ENCODE peak calls at places on chromosomes 13 and 19, in four cellular contexts. One of them, this sample, is unnamed.

GRCh38 chr13:42814868-42815267 is 33.5 kb downstream of the FAM216B start:
- DNase-seq in stimulated activated CD8-positive, alpha-beta memory T cell treated with anti-CD3 and anti-CD28 coated beads, Interleukin-15, amount 100 ng/mL, for 4 hours: no peak
- DNase-seq in neural crest cell: no peak
- DNase-seq in EH: peak
- DNase-seq in this sample: peak

GRCh38 chr19:343941-344624 is 513 bp downstream of the MIER2 start:
- DNase-seq in stimulated activated CD8-positive, alpha-beta memory T cell treated with anti-CD3 and anti-CD28 coated beads, Interleukin-15, amount 100 ng/mL, for 4 hours: no peak
- DNase-seq in neural crest cell: peak
- DNase-seq in EH: peak
- DNase-seq in this sample: peak

GRCh38 chr19:30781047-30781446 is 408.9 kb downstream of the ZNF536 start:
- DNase-seq in stimulated activated CD8-positive, alpha-beta memory T cell treated with anti-CD3 and anti-CD28 coated beads, Interleukin-15, amount 100 ng/mL, for 4 hours: no peak
- DNase-seq in neural crest cell: no peak
- DNase-seq in EH: no peak
- DNase-seq in this sample: no peak

GRCh38 chr13:91531646-91532045 is 133.2 kb downstream of the GPC5 start:
- DNase-seq in stimulated activated CD8-positive, alpha-beta memory T cell treated with anti-CD3 and anti-CD28 coated beads, Interleukin-15, amount 100 ng/mL, for 4 hours: no peak
- DNase-seq in neural crest cell: no peak
- DNase-seq in EH: no peak
- DNase-seq in this sample: no peak

GRCh38 chr13:48531416-48532145 is 1.3 kb downstream of the RCBTB2 start:
- DNase-seq in stimulated activated CD8-positive, alpha-beta memory T cell treated with anti-CD3 and anti-CD28 coated beads, Interleukin-15, amount 100 ng/mL, for 4 hours: no peak
- DNase-seq in neural crest cell: no peak
- DNase-seq in EH: no peak
- DNase-seq in this sample: no peak

GRCh38 chr13:67148219-67148583 is 81.9 kb downstream of the PCDH9 start:
- DNase-seq in stimulated activated CD8-positive, alpha-beta memory T cell treated with anti-CD3 and anti-CD28 coated beads, Interleukin-15, amount 100 ng/mL, for 4 hours: no peak
- DNase-seq in neural crest cell: no peak
- DNase-seq in EH: peak
- DNase-seq in this sample: no peak

GRCh38 chr13:23856008-23856750 is 33.0 kb downstream of the MIPEP start:
- DNase-seq in stimulated activated CD8-positive, alpha-beta memory T cell treated with anti-CD3 and anti-CD28 coated beads, Interleukin-15, amount 100 ng/mL, for 4 hours: no peak
- DNase-seq in neural crest cell: no peak
- DNase-seq in EH: no peak
- DNase-seq in this sample: no peak

GRCh38 chr13:45537506-45537905 is 72.8 kb downstream of the COG3 start:
- DNase-seq in stimulated activated CD8-positive, alpha-beta memory T cell treated with anti-CD3 and anti-CD28 coated beads, Interleukin-15, amount 100 ng/mL, for 4 hours: no peak
- DNase-seq in neural crest cell: no peak
- DNase-seq in EH: peak
- DNase-seq in this sample: no peak

GRCh38 chr13:113726961-113727411 is 32.0 kb upstream of the TMEM255B start:
- DNase-seq in stimulated activated CD8-positive, alpha-beta memory T cell treated with anti-CD3 and anti-CD28 coated beads, Interleukin-15, amount 100 ng/mL, for 4 hours: no peak
- DNase-seq in neural crest cell: no peak
- DNase-seq in EH: peak
- DNase-seq in this sample: no peak

GRCh38 chr19:47309038-47309437 is 623 bp upstream of the C5AR1 start:
- DNase-seq in stimulated activated CD8-positive, alpha-beta memory T cell treated with anti-CD3 and anti-CD28 coated beads, Interleukin-15, amount 100 ng/mL, for 4 hours: no peak
- DNase-seq in neural crest cell: no peak
- DNase-seq in EH: peak
- DNase-seq in this sample: no peak

GRCh38 chr13:31786011-31786410 is 46.7 kb downstream of the RXFP2 start:
- DNase-seq in stimulated activated CD8-positive, alpha-beta memory T cell treated with anti-CD3 and anti-CD28 coated beads, Interleukin-15, amount 100 ng/mL, for 4 hours: no peak
- DNase-seq in neural crest cell: no peak
- DNase-seq in EH: no peak
- DNase-seq in this sample: peak

GRCh38 chr13:106156468-106156867 is 379.0 kb downstream of the EFNB2 start:
- DNase-seq in stimulated activated CD8-positive, alpha-beta memory T cell treated with anti-CD3 and anti-CD28 coated beads, Interleukin-15, amount 100 ng/mL, for 4 hours: no peak
- DNase-seq in neural crest cell: no peak
- DNase-seq in EH: peak
- DNase-seq in this sample: peak

GRCh38 chr13:113527272-113527958 is 36.9 kb upstream of the DCUN1D2 start:
- DNase-seq in stimulated activated CD8-positive, alpha-beta memory T cell treated with anti-CD3 and anti-CD28 coated beads, Interleukin-15, amount 100 ng/mL, for 4 hours: no peak
- DNase-seq in neural crest cell: no peak
- DNase-seq in EH: no peak
- DNase-seq in this sample: no peak

GRCh38 chr19:28727133-28727834 is 485.7 kb downstream of the UQCRFS1 start:
- DNase-seq in stimulated activated CD8-positive, alpha-beta memory T cell treated with anti-CD3 and anti-CD28 coated beads, Interleukin-15, amount 100 ng/mL, for 4 hours: no peak
- DNase-seq in neural crest cell: no peak
- DNase-seq in EH: peak
- DNase-seq in this sample: no peak